ENCODE peak calls at places on chromosomes 7 and 10, in five cellular contexts. One of them, this sample, is unnamed.
A peak's percentile ranks its signal among the peaks of the same experiment; 100 is the strongest.

GRCh38 chr7:2203551-2204300 is 29.0 kb downstream of the MAD1L1 start:
- DNase-seq in GM12878: no peak
- DNase-seq in HEK293T: no peak
- DNase-seq in HepG2: no peak
- DNase-seq in H1: no peak
- DNase-seq in this sample: no peak

GRCh38 chr10:32004161-32004591 is 52.0 kb downstream of the KIF5B start:
- DNase-seq in HEK293T: no peak
- DNase-seq in GM12878: no peak
- DNase-seq in HepG2: peak; percentile 16
- DNase-seq in H1: no peak
- DNase-seq in this sample: no peak

GRCh38 chr10:11434323-11434722 is 177.1 kb downstream of the USP6NL start:
- DNase-seq in GM12878: no peak
- DNase-seq in HEK293T: no peak
- DNase-seq in HepG2: peak; percentile 16
- DNase-seq in H1: no peak
- DNase-seq in this sample: no peak

GRCh38 chr7:158957921-158958471 is 101.6 kb downstream of the DYNC2I1 start:
- DNase-seq in H1: no peak
- DNase-seq in GM12878: no peak
- DNase-seq in HepG2: no peak
- DNase-seq in HEK293T: no peak
- DNase-seq in this sample: no peak

GRCh38 chr10:118455181-118455695 is 113.1 kb upstream of the FAM204A start:
- DNase-seq in GM12878: no peak
- DNase-seq in HEK293T: no peak
- DNase-seq in HepG2: no peak
- DNase-seq in H1: no peak
- DNase-seq in this sample: no peak

GRCh38 chr7:44962483-44963251 is 16.1 kb downstream of the MYO1G start:
- DNase-seq in H1: no peak
- DNase-seq in GM12878: no peak
- DNase-seq in HEK293T: no peak
- DNase-seq in HepG2: no peak
- DNase-seq in this sample: no peak

GRCh38 chr7:17427924-17428323 is 129.5 kb downstream of the AHR start:
- DNase-seq in H1: no peak
- DNase-seq in HEK293T: no peak
- DNase-seq in GM12878: no peak
- DNase-seq in HepG2: no peak
- DNase-seq in this sample: no peak

GRCh38 chr10:29237786-29238185 is 51.1 kb upstream of the LYZL1 start:
- DNase-seq in HEK293T: no peak
- DNase-seq in HepG2: no peak
- DNase-seq in GM12878: no peak
- DNase-seq in H1: no peak
- DNase-seq in this sample: no peak

GRCh38 chr10:3848005-3848767 is 63.2 kb upstream of the KLF6 start:
- DNase-seq in HEK293T: no peak
- DNase-seq in GM12878: no peak
- DNase-seq in HepG2: no peak
- DNase-seq in H1: no peak
- DNase-seq in this sample: no peak

GRCh38 chr7:115087437-115087836 is 165.5 kb downstream of the MDFIC start:
- DNase-seq in GM12878: no peak
- DNase-seq in H1: peak; percentile 3
- DNase-seq in HepG2: peak; percentile 31
- DNase-seq in HEK293T: no peak
- DNase-seq in this sample: no peak

GRCh38 chr10:102231357-102232318 is 5.5 kb downstream of the ELOVL3 start:
- DNase-seq in HepG2: peak; percentile 38
- DNase-seq in H1: no peak
- DNase-seq in GM12878: no peak
- DNase-seq in HEK293T: peak; percentile 92
- DNase-seq in this sample: no peak

GRCh38 chr7:94324380-94325120 is 70.1 kb upstream of the COL1A2 start:
- DNase-seq in HEK293T: no peak
- DNase-seq in H1: no peak
- DNase-seq in GM12878: no peak
- DNase-seq in HepG2: no peak
- DNase-seq in this sample: no peak

GRCh38 chr10:36036137-36036536 is 394.0 kb upstream of the FZD8 start:
- DNase-seq in H1: no peak
- DNase-seq in HepG2: no peak
- DNase-seq in HEK293T: no peak
- DNase-seq in GM12878: no peak
- DNase-seq in this sample: no peak

GRCh38 chr10:129193148-129193547 is 273.9 kb upstream of the MGMT start:
- DNase-seq in GM12878: no peak
- DNase-seq in HEK293T: no peak
- DNase-seq in H1: peak; percentile 5
- DNase-seq in HepG2: no peak
- DNase-seq in this sample: peak; percentile 1

GRCh38 chr7:124086843-124087242 is 54.0 kb upstream of the TMEM229A start:
- DNase-seq in HEK293T: no peak
- DNase-seq in HepG2: no peak
- DNase-seq in H1: no peak
- DNase-seq in GM12878: no peak
- DNase-seq in this sample: no peak

GRCh38 chr7:79822620-79823240 is 311.9 kb upstream of the GNAI1 start:
- DNase-seq in GM12878: no peak
- DNase-seq in H1: no peak
- DNase-seq in HEK293T: no peak
- DNase-seq in HepG2: no peak
- DNase-seq in this sample: no peak

GRCh38 chr7:151428393-151429231 is 11.3 kb downstream of the CRYGN start:
- DNase-seq in HepG2: peak; percentile 27
- DNase-seq in H1: no peak
- DNase-seq in HEK293T: no peak
- DNase-seq in GM12878: no peak
- DNase-seq in this sample: no peak

GRCh38 chr10:114256041-114256765 is 17.1 kb downstream of the VWA2 start:
- DNase-seq in H1: no peak
- DNase-seq in GM12878: no peak
- DNase-seq in HepG2: no peak
- DNase-seq in HEK293T: no peak
- DNase-seq in this sample: no peak

GRCh38 chr10:8183241-8183704 is 128.8 kb downstream of the GATA3 start:
- DNase-seq in H1: no peak
- DNase-seq in GM12878: peak; percentile 45
- DNase-seq in HepG2: no peak
- DNase-seq in HEK293T: no peak
- DNase-seq in this sample: no peak

GRCh38 chr7:150322833-150323681 is at the start of the genes ACTR3C and LRRC61:
- DNase-seq in HepG2: peak; percentile 74
- DNase-seq in H1: peak; percentile 64
- DNase-seq in GM12878: no peak
- DNase-seq in HEK293T: peak; percentile 79
- DNase-seq in this sample: peak; percentile 77

GRCh38 chr10:48509061-48509772 is 95.7 kb downstream of the ARHGAP22 start:
- DNase-seq in HEK293T: no peak
- DNase-seq in HepG2: no peak
- DNase-seq in H1: no peak
- DNase-seq in GM12878: no peak
- DNase-seq in this sample: no peak

GRCh38 chr7:36602975-36603887 is 121.1 kb downstream of the AOAH start:
- DNase-seq in GM12878: no peak
- DNase-seq in HepG2: no peak
- DNase-seq in HEK293T: no peak
- DNase-seq in H1: no peak
- DNase-seq in this sample: no peak

GRCh38 chr10:11522821-11523245 is 88.6 kb downstream of the USP6NL start:
- DNase-seq in HepG2: peak; percentile 89
- DNase-seq in H1: no peak
- DNase-seq in HEK293T: no peak
- DNase-seq in GM12878: no peak
- DNase-seq in this sample: no peak

GRCh38 chr7:30760514-30761213 is 8.7 kb downstream of the INMT start:
- DNase-seq in HEK293T: no peak
- DNase-seq in HepG2: no peak
- DNase-seq in GM12878: no peak
- DNase-seq in H1: no peak
- DNase-seq in this sample: no peak

GRCh38 chr10:17981766-17982380 is 30.2 kb downstream of the SLC39A12 start:
- DNase-seq in HEK293T: no peak
- DNase-seq in HepG2: no peak
- DNase-seq in GM12878: no peak
- DNase-seq in H1: no peak
- DNase-seq in this sample: no peak

GRCh38 chr7:116954443-116954838 is 1.1 kb downstream of the ST7 start:
- DNase-seq in HEK293T: no peak
- DNase-seq in GM12878: no peak
- DNase-seq in H1: no peak
- DNase-seq in HepG2: no peak
- DNase-seq in this sample: no peak

GRCh38 chr10:28946479-28946878 is 269.2 kb downstream of the BAMBI start:
- DNase-seq in HepG2: no peak
- DNase-seq in HEK293T: no peak
- DNase-seq in GM12878: no peak
- DNase-seq in H1: no peak
- DNase-seq in this sample: no peak

GRCh38 chr7:49773939-49774458 is 561 bp downstream of the VWC2 start:
- DNase-seq in GM12878: no peak
- DNase-seq in H1: no peak
- DNase-seq in HEK293T: no peak
- DNase-seq in HepG2: no peak
- DNase-seq in this sample: no peak

DNA sequence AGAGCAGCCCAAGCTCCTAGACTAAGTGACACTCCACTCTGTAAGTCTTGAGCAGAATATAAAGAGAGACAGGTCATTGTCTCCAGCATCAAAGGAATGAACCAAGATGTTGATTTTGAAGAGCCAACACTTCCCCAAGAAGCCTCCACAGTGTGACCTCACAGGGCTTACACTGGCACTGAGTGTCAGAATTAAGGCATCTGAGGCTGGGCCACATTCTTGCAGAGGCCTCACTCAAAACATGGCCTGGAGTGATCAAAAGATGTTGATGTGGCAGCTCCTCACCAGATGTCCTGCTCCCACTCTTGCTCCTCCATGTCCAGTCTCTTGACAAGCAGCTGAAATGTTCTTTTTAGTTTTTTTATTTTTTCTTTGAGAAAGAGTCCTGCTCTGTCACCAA is 161.6 kb downstream of the TPST1 start:
- DNase-seq in H1: no peak
- DNase-seq in HepG2: no peak
- DNase-seq in HEK293T: no peak
- DNase-seq in GM12878: no peak
- DNase-seq in this sample: no peak
- TF ChIP-seq SUZ12 in H1: no peak
- TF ChIP-seq SUZ12 in HepG2: no peak
- TF ChIP-seq SUZ12 in HEK293T: no peak
- TF ChIP-seq SUZ12 in GM12878: no peak
- TF ChIP-seq SUZ12 in this sample: no peak

DNA sequence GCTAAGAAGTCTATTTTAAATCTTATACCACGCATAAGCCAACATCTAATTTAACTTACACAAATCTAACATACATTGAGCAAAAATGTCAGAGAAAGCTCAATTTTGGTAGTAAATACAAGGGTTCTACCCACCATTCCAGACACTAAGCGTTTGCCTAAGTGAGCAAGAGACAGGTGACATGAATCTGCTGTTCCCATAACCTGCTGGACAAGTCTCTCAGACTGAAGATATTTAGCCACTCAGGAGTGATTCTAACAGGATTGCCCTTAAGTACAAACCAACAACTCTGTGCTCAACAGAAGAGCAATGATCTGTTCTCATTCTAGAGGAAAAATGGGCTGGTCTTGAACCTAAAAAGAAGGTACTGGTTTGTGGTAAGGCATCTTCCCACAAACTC is 18.8 kb downstream of the EZH2 start:
- DNase-seq in HepG2: no peak
- DNase-seq in H1: no peak
- DNase-seq in GM12878: no peak
- DNase-seq in HEK293T: no peak
- DNase-seq in this sample: no peak
- TF ChIP-seq SUZ12 in HepG2: no peak
- TF ChIP-seq SUZ12 in H1: no peak
- TF ChIP-seq SUZ12 in GM12878: no peak
- TF ChIP-seq SUZ12 in HEK293T: no peak
- TF ChIP-seq SUZ12 in this sample: no peak

DNA sequence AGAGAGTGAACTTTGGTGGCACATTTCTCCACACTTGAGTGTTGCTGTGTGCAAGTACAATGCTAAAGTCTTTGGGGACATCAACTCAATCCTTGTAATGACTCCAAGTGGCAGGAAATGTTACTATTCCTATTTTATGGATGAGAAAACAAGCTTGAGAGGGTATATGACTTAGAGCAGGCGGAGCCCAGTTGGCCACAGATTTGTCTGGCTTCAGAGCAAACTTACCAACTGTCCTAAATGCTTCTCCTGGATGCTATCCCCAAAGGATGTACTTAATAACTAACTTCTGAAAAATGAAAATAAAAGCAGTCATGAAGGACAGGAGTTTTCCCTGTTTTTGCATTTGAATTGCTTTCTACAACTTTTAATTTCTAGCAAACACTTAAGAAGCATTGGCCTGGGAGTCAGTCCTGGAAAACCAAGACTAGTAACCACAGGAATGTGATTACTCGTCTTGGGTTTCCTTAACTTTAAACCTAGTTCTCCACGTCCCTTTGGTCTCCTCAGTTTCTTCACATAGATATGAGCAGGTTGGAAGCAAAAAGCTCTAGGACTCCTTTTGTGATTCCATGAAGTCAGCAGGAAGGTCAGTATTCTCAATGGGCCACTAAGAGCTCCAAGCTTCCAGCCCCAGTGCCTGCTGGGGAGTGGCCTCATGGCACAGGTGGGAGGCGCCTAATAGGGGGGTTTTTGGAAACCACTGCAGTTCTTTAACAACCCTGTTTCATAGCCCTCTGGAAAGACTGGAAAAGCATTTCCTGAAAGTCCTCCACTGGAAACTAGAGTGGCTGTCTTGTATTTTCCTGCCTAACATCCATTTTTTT is 140.8 kb downstream of the GLCCI1 start:
- DNase-seq in GM12878: no peak
- DNase-seq in H1: no peak
- DNase-seq in HEK293T: no peak
- DNase-seq in HepG2: no peak
- DNase-seq in this sample: peak; percentile 28
- TF ChIP-seq SUZ12 in GM12878: no peak
- TF ChIP-seq SUZ12 in H1: no peak
- TF ChIP-seq SUZ12 in HEK293T: no peak
- TF ChIP-seq SUZ12 in HepG2: no peak
- TF ChIP-seq SUZ12 in this sample: no peak

GRCh38 chr7:132840197-132840596 is 241.7 kb downstream of the CHCHD3 start:
- DNase-seq in HEK293T: no peak
- DNase-seq in GM12878: no peak
- DNase-seq in H1: no peak
- DNase-seq in HepG2: no peak
- DNase-seq in this sample: no peak

GRCh38 chr7:132837529-132837928 is 244.4 kb downstream of the CHCHD3 start:
- DNase-seq in HepG2: no peak
- DNase-seq in GM12878: no peak
- DNase-seq in HEK293T: no peak
- DNase-seq in H1: no peak
- DNase-seq in this sample: no peak

GRCh38 chr7:132842478-132842877 is 239.4 kb downstream of the CHCHD3 start:
- DNase-seq in HEK293T: no peak
- DNase-seq in GM12878: no peak
- DNase-seq in HepG2: no peak
- DNase-seq in H1: no peak
- DNase-seq in this sample: no peak

GRCh38 chr7:132838313-132838712 is 243.6 kb downstream of the CHCHD3 start:
- DNase-seq in HEK293T: no peak
- DNase-seq in GM12878: no peak
- DNase-seq in HepG2: no peak
- DNase-seq in H1: no peak
- DNase-seq in this sample: no peak

GRCh38 chr7:132836746-132837145 is 245.1 kb downstream of the CHCHD3 start:
- DNase-seq in HEK293T: no peak
- DNase-seq in HepG2: no peak
- DNase-seq in H1: no peak
- DNase-seq in GM12878: no peak
- DNase-seq in this sample: no peak
- TF ChIP-seq SUZ12 in HEK293T: no peak
- TF ChIP-seq SUZ12 in HepG2: no peak
- TF ChIP-seq SUZ12 in H1: no peak
- TF ChIP-seq SUZ12 in GM12878: no peak
- TF ChIP-seq SUZ12 in this sample: no peak